ENCODE peak calls at places on chromosomes 4 and X, in five cellular contexts. One of them, this sample, is unnamed.

GRCh38 chrX:65596270-65596669 is 61.7 kb upstream of the LAS1L start:
- DNase-seq in WTC11: no peak
- DNase-seq in GM12878: peak; percentile 43
- DNase-seq in GM23338: no peak
- DNase-seq in K562: peak; percentile 13
- DNase-seq in this sample: no peak

GRCh38 chrX:150616863-150617198 is 48.4 kb downstream of the MTM1 start:
- DNase-seq in WTC11: no peak
- DNase-seq in GM12878: no peak
- DNase-seq in GM23338: no peak
- DNase-seq in K562: no peak
- DNase-seq in this sample: no peak

GRCh38 chr4:15805583-15806517 is 27.7 kb downstream of the CD38 start:
- DNase-seq in WTC11: peak; percentile 28
- DNase-seq in GM12878: peak; percentile 48
- DNase-seq in GM23338: peak; percentile 86
- DNase-seq in K562: peak; percentile 42
- DNase-seq in this sample: no peak

GRCh38 chrX:137988470-137988869 is 422.5 kb downstream of the ZIC3 start:
- DNase-seq in WTC11: no peak
- DNase-seq in GM12878: no peak
- DNase-seq in GM23338: no peak
- DNase-seq in K562: no peak
- DNase-seq in this sample: no peak

GRCh38 chr4:85606505-85606904 is 131.6 kb downstream of the ARHGAP24 start:
- DNase-seq in WTC11: no peak
- DNase-seq in GM12878: no peak
- DNase-seq in GM23338: no peak
- DNase-seq in K562: no peak
- DNase-seq in this sample: no peak

GRCh38 chrX:96147645-96148044 is 537.0 kb upstream of the DIAPH2 start:
- DNase-seq in WTC11: no peak
- DNase-seq in GM12878: no peak
- DNase-seq in GM23338: no peak
- DNase-seq in K562: no peak
- DNase-seq in this sample: no peak

GRCh38 chr4:89306486-89307184 is 965 bp downstream of the GPRIN3 start:
- DNase-seq in WTC11: no peak
- DNase-seq in GM12878: no peak
- DNase-seq in GM23338: no peak
- DNase-seq in K562: no peak
- DNase-seq in this sample: no peak

GRCh38 chrX:104343408-104344129 is 88.8 kb upstream of the ESX1 start:
- DNase-seq in WTC11: peak; percentile 59
- DNase-seq in GM12878: peak; percentile 7
- DNase-seq in GM23338: peak; percentile 91
- DNase-seq in K562: peak; percentile 23
- DNase-seq in this sample: peak; percentile 43

GRCh38 chr4:38275331-38275821 is 315.2 kb downstream of the PTTG2 start:
- DNase-seq in WTC11: no peak
- DNase-seq in GM12878: no peak
- DNase-seq in GM23338: no peak
- DNase-seq in K562: no peak
- DNase-seq in this sample: no peak

GRCh38 chr4:138875886-138876608 is 139.5 kb upstream of the NOCT start:
- DNase-seq in WTC11: no peak
- DNase-seq in GM12878: no peak
- DNase-seq in GM23338: no peak
- DNase-seq in K562: no peak
- DNase-seq in this sample: no peak

GRCh38 chr4:38073596-38074234 is 113.5 kb downstream of the PTTG2 start:
- DNase-seq in WTC11: no peak
- DNase-seq in GM12878: no peak
- DNase-seq in GM23338: no peak
- DNase-seq in K562: no peak
- DNase-seq in this sample: no peak

GRCh38 chr4:76623217-76624060 is 188.4 kb downstream of the SHROOM3 start:
- DNase-seq in WTC11: no peak
- DNase-seq in GM12878: no peak
- DNase-seq in GM23338: no peak
- DNase-seq in K562: no peak
- DNase-seq in this sample: no peak

GRCh38 chr4:116942315-116942714 is 143.1 kb downstream of the TRAM1L1 start:
- DNase-seq in WTC11: no peak
- DNase-seq in GM12878: no peak
- DNase-seq in GM23338: no peak
- DNase-seq in K562: no peak
- DNase-seq in this sample: no peak

GRCh38 chr4:25030283-25031076 is at the start of gene LGI2:
- DNase-seq in WTC11: peak; percentile 54
- DNase-seq in GM12878: no peak
- DNase-seq in GM23338: peak; percentile 63
- DNase-seq in K562: peak; percentile 27
- DNase-seq in this sample: no peak

GRCh38 chrX:46573896-46574336 is 351 bp downstream of the CHST7 start:
- DNase-seq in WTC11: peak; percentile 62
- DNase-seq in GM12878: no peak
- DNase-seq in GM23338: peak; percentile 77
- DNase-seq in K562: no peak
- DNase-seq in this sample: peak; percentile 69

GRCh38 chrX:124275167-124275894 is 57.1 kb upstream of the TEX13D start:
- DNase-seq in WTC11: no peak
- DNase-seq in GM12878: no peak
- DNase-seq in GM23338: no peak
- DNase-seq in K562: no peak
- DNase-seq in this sample: no peak

GRCh38 chrX:23327104-23327503 is 7.5 kb upstream of the PTCHD1 start:
- DNase-seq in WTC11: no peak
- DNase-seq in GM12878: no peak
- DNase-seq in GM23338: peak; percentile 28
- DNase-seq in K562: no peak
- DNase-seq in this sample: no peak

GRCh38 chr4:164595751-164596150 is 158.2 kb upstream of the SMIM31 start:
- DNase-seq in WTC11: no peak
- DNase-seq in GM12878: no peak
- DNase-seq in GM23338: no peak
- DNase-seq in K562: no peak
- DNase-seq in this sample: no peak

GRCh38 chrX:13996650-13997049 is 33.0 kb downstream of the GEMIN8 start:
- DNase-seq in WTC11: no peak
- DNase-seq in GM12878: no peak
- DNase-seq in GM23338: no peak
- DNase-seq in K562: no peak
- DNase-seq in this sample: no peak

GRCh38 chrX:16589826-16590225 is 60.1 kb upstream of the S100G start:
- DNase-seq in WTC11: no peak
- DNase-seq in GM12878: no peak
- DNase-seq in GM23338: no peak
- DNase-seq in K562: no peak
- DNase-seq in this sample: no peak

GRCh38 chrX:110675866-110676265 is 119.8 kb downstream of the CHRDL1 start:
- DNase-seq in WTC11: no peak
- DNase-seq in GM12878: no peak
- DNase-seq in GM23338: no peak
- DNase-seq in K562: no peak
- DNase-seq in this sample: no peak

GRCh38 chr4:163164591-163164990 is 2.1 kb downstream of the NAF1 start:
- DNase-seq in WTC11: no peak
- DNase-seq in GM12878: no peak
- DNase-seq in GM23338: no peak
- DNase-seq in K562: no peak
- DNase-seq in this sample: no peak

GRCh38 chr4:139767168-139767567 is 101.5 kb downstream of the MGST2 start:
- DNase-seq in WTC11: no peak
- DNase-seq in GM12878: no peak
- DNase-seq in GM23338: no peak
- DNase-seq in K562: no peak
- DNase-seq in this sample: no peak

GRCh38 chrX:51178352-51178751 is 154.3 kb upstream of the NUDT10 start:
- DNase-seq in WTC11: no peak
- DNase-seq in GM12878: no peak
- DNase-seq in GM23338: no peak
- DNase-seq in K562: no peak
- DNase-seq in this sample: no peak
- TF ChIP-seq CREB1 in WTC11: no peak
- TF ChIP-seq CREB1 in GM12878: no peak
- TF ChIP-seq CREB1 in GM23338: no peak
- TF ChIP-seq CREB1 in K562: no peak
- TF ChIP-seq CREB1 in this sample: no peak

GRCh38 chr4:150302553-150302952 is 224.3 kb downstream of the DCLK2 start:
- DNase-seq in WTC11: no peak
- DNase-seq in GM12878: no peak
- DNase-seq in GM23338: no peak
- DNase-seq in K562: peak; percentile 51
- DNase-seq in this sample: no peak
- TF ChIP-seq CREB1 in WTC11: no peak
- TF ChIP-seq CREB1 in GM12878: no peak
- TF ChIP-seq CREB1 in GM23338: no peak
- TF ChIP-seq CREB1 in K562: no peak
- TF ChIP-seq CREB1 in this sample: no peak

GRCh38 chrX:135596495-135596894 is 76.0 kb downstream of the INTS6L start:
- DNase-seq in WTC11: peak; percentile 64
- DNase-seq in GM12878: no peak
- DNase-seq in GM23338: peak; percentile 72
- DNase-seq in K562: peak; percentile 52
- DNase-seq in this sample: peak; percentile 55
- TF ChIP-seq CREB1 in WTC11: no peak
- TF ChIP-seq CREB1 in GM12878: no peak
- TF ChIP-seq CREB1 in GM23338: no peak
- TF ChIP-seq CREB1 in K562: no peak
- TF ChIP-seq CREB1 in this sample: no peak

GRCh38 chr4:48008021-48008596 is 8.4 kb downstream of the CNGA1 start:
- DNase-seq in WTC11: no peak
- DNase-seq in GM12878: no peak
- DNase-seq in GM23338: peak; percentile 76
- DNase-seq in K562: no peak
- DNase-seq in this sample: no peak
- TF ChIP-seq CREB1 in WTC11: no peak
- TF ChIP-seq CREB1 in GM12878: no peak
- TF ChIP-seq CREB1 in GM23338: no peak
- TF ChIP-seq CREB1 in K562: no peak
- TF ChIP-seq CREB1 in this sample: no peak

DNA sequence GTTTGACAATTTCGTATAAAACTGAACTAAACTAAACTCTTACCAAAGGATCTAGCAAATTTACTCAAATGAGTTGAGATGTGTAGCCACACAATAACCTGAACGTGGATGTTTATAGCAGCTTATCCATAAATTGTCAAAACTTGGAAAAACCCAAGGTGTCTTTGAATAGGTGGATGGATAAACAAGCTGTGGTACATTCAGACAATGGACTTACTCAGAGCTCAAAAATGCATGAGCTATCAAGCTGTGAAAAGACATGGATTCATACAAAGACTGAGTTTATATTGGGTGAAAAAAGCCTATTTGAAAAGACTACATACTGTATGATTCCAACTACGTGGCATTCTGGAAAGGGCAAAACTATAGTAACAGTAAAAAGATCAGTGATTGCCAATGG is 69.5 kb downstream of the LARP1B start:
- DNase-seq in WTC11: no peak
- DNase-seq in GM12878: no peak
- DNase-seq in GM23338: no peak
- DNase-seq in K562: no peak
- DNase-seq in this sample: no peak
- TF ChIP-seq CREB1 in WTC11: no peak
- TF ChIP-seq CREB1 in GM12878: no peak
- TF ChIP-seq CREB1 in GM23338: no peak
- TF ChIP-seq CREB1 in K562: no peak
- TF ChIP-seq CREB1 in this sample: no peak

GRCh38 chr4:183960021-183960420 is 54.9 kb downstream of the STOX2 start:
- DNase-seq in WTC11: peak; percentile 21
- DNase-seq in GM12878: no peak
- DNase-seq in GM23338: peak; percentile 70
- DNase-seq in K562: peak; percentile 13
- DNase-seq in this sample: peak; percentile 53
- TF ChIP-seq CREB1 in WTC11: no peak
- TF ChIP-seq CREB1 in GM12878: no peak
- TF ChIP-seq CREB1 in GM23338: no peak
- TF ChIP-seq CREB1 in K562: no peak
- TF ChIP-seq CREB1 in this sample: no peak

GRCh38 chr4:120685756-120686278 is 236.7 kb downstream of the PRDM5 start:
- DNase-seq in WTC11: no peak
- DNase-seq in GM12878: no peak
- DNase-seq in GM23338: peak; percentile 2
- DNase-seq in K562: no peak
- DNase-seq in this sample: no peak

GRCh38 chr4:120682981-120683380 is 239.5 kb downstream of the PRDM5 start:
- DNase-seq in WTC11: no peak
- DNase-seq in GM12878: no peak
- DNase-seq in GM23338: no peak
- DNase-seq in K562: no peak
- DNase-seq in this sample: no peak

GRCh38 chr4:120683902-120684540 is 238.5 kb downstream of the PRDM5 start:
- DNase-seq in WTC11: no peak
- DNase-seq in GM12878: no peak
- DNase-seq in GM23338: no peak
- DNase-seq in K562: no peak
- DNase-seq in this sample: no peak

GRCh38 chr4:120680647-120681228 is 241.8 kb downstream of the PRDM5 start:
- DNase-seq in WTC11: no peak
- DNase-seq in GM12878: no peak
- DNase-seq in GM23338: no peak
- DNase-seq in K562: no peak
- DNase-seq in this sample: no peak
- TF ChIP-seq CREB1 in WTC11: no peak
- TF ChIP-seq CREB1 in GM12878: no peak
- TF ChIP-seq CREB1 in GM23338: no peak
- TF ChIP-seq CREB1 in K562: no peak
- TF ChIP-seq CREB1 in this sample: no peak

DNA sequence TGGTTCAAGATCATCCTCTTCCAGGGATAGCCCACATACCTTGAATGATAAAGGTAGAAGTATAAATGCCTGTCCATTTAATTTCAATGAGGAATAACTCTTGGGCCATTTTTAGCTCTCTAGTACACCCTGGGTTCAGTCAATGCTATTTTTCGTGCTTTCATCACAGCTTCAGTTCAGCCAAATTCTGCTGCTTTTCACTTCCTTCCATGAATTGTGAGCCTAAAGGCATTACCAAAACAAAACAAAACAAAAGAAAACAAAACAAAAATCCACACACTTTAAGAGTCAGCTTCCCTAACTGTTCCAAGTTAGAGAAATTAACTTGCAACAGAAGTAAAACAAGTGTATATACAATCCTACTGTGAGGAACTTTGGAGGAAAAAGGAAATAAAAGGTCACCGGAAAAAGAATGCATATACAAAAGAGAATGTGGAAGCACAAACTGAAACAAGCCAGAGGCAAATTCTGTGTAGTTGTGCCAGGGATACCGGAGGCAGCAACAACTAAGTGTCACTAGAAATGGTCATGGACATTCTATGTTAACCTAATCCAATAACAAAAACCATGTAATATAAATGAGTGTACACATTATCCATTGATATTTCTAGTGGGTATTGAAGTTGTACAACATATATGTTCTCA is 423.1 kb downstream of the KCTD8 start:
- DNase-seq in WTC11: no peak
- DNase-seq in GM12878: no peak
- DNase-seq in GM23338: no peak
- DNase-seq in K562: no peak
- DNase-seq in this sample: no peak
- TF ChIP-seq CREB1 in WTC11: no peak
- TF ChIP-seq CREB1 in GM12878: no peak
- TF ChIP-seq CREB1 in GM23338: no peak
- TF ChIP-seq CREB1 in K562: no peak
- TF ChIP-seq CREB1 in this sample: no peak

GRCh38 chr4:7763788-7764187 is 175.9 kb downstream of the AFAP1 start:
- DNase-seq in WTC11: no peak
- DNase-seq in GM12878: no peak
- DNase-seq in GM23338: no peak
- DNase-seq in K562: no peak
- DNase-seq in this sample: no peak
- TF ChIP-seq CREB1 in WTC11: no peak
- TF ChIP-seq CREB1 in GM12878: no peak
- TF ChIP-seq CREB1 in GM23338: no peak
- TF ChIP-seq CREB1 in K562: no peak
- TF ChIP-seq CREB1 in this sample: no peak